ENCODE peak calls at places on chromosomes 5 and 9, in seven cellular contexts. F, T, N, E, I, H and G are unnamed samples. For H3K9me3, the result is how much of the 10 kb centered on the place peaks cover.

GRCh38 chr9:89419978-89420394 is 77.9 kb downstream of the SEMA4D start:
- DNase-seq in F (no peak), T (no peak), N (no peak), E (no peak), I (no peak), H (peak), G (no peak)

GRCh38 chr5:60205071-60205470 is 311.5 kb upstream of the PDE4D start:
- DNase-seq in F (no peak), T (no peak), N (no peak), E (no peak), I (no peak), H (no peak), G (no peak)

GRCh38 chr5:111461261-111461671 is 51.1 kb downstream of the STARD4 start:
- DNase-seq in F (no peak), T (no peak), N (no peak), E (no peak), I (peak), H (no peak), G (no peak)

GRCh38 chr5:34756781-34757624 is 82.0 kb upstream of the TTC23L start:
- DNase-seq in F (no peak), T (no peak), N (no peak), E (no peak), I (no peak), H (no peak), G (no peak)

GRCh38 chr9:42852133-42852532 is 668.7 kb downstream of the SPATA31A6 start:
- DNase-seq in F (no peak), T (no peak), N (no peak), E (no peak), I (peak), H (no peak), G (no peak)

GRCh38 chr9:37902804-37903580 is 935 bp downstream of the SLC25A51 start:
- DNase-seq in F (no peak), T (no peak), N (no peak), E (peak), I (no peak), H (peak), G (no peak)

GRCh38 chr5:174945853-174946252 is 221.5 kb downstream of the MSX2 start:
- DNase-seq in F (no peak), T (no peak), N (no peak), E (no peak), I (no peak), H (no peak), G (no peak)

GRCh38 chr5:172723508-172723907 is 47.5 kb downstream of the DUSP1 start:
- DNase-seq in F (no peak), T (no peak), N (no peak), E (no peak), I (no peak), H (no peak), G (no peak)

GRCh38 chr9:90996154-90996788 is 194.7 kb downstream of the SYK start:
- DNase-seq in F (no peak), T (no peak), N (no peak), E (no peak), I (no peak), H (no peak), G (no peak)

GRCh38 chr5:175590471-175590881 is 67.4 kb upstream of the HRH2 start:
- DNase-seq in F (no peak), T (no peak), N (peak), E (no peak), I (no peak), H (no peak), G (no peak)

GRCh38 chr9:83280259-83280658 is 217.3 kb upstream of the RASEF start:
- DNase-seq in F (no peak), T (no peak), N (no peak), E (no peak), I (no peak), H (no peak), G (no peak)

GRCh38 chr9:116154334-116154975 is 864 bp downstream of the PAPPA start:
- DNase-seq in F (no peak), T (no peak), N (no peak), E (no peak), I (peak), H (peak), G (no peak)

GRCh38 chr9:117448066-117448465 is 33.2 kb upstream of the ASTN2 start:
- DNase-seq in F (no peak), T (no peak), N (peak), E (no peak), I (no peak), H (no peak), G (no peak)

GRCh38 chr9:36401179-36401740 is 1.2 kb upstream of the RNF38 start:
- DNase-seq in F (no peak), T (peak), N (peak), E (peak), I (peak), H (no peak), G (peak)

GRCh38 chr9:135282001-135282731 is 194.7 kb downstream of the OLFM1 start:
- DNase-seq in F (peak), T (peak), N (no peak), E (no peak), I (peak), H (no peak), G (no peak)

GRCh38 chr9:71681708-71682268 is 86.5 kb downstream of the CEMIP2 start:
- DNase-seq in F (no peak), T (peak), N (peak), E (no peak), I (peak), H (no peak), G (no peak)

GRCh38 chr5:149745-150450 is 41.4 kb upstream of the LRRC14B start:
- DNase-seq in F (no peak), T (no peak), N (peak), E (no peak), I (no peak), H (no peak), G (no peak)

GRCh38 chr5:12655675-12656074 is 751.4 kb upstream of the CTNND2 start:
- DNase-seq in F (no peak), T (no peak), N (no peak), E (no peak), I (no peak), H (no peak), G (no peak)

GRCh38 chr9:90562229-90562628 is 80.4 kb downstream of the DIRAS2 start:
- DNase-seq in F (no peak), T (no peak), N (no peak), E (no peak), I (no peak), H (no peak), G (no peak)

GRCh38 chr5:74243634-74244033 is 396.9 kb downstream of the ENC1 start:
- DNase-seq in F (no peak), T (no peak), N (peak), E (no peak), I (no peak), H (no peak), G (no peak)

GRCh38 chr5:50717615-50718014 is 51.2 kb downstream of the PARP8 start:
- DNase-seq in F (no peak), T (no peak), N (no peak), E (no peak), I (no peak), H (no peak), G (no peak)

GRCh38 chr5:107567901-107568671 is 102.7 kb downstream of the EFNA5 start:
- DNase-seq in F (no peak), T (no peak), N (no peak), E (no peak), I (no peak), H (no peak), G (no peak)

GRCh38 chr9:110148384-110148783 is 59.6 kb downstream of the C9orf152 start:
- DNase-seq in F (no peak), T (no peak), N (no peak), E (no peak), I (no peak), H (peak), G (no peak)

GRCh38 chr5:120504057-120504456 is 40.0 kb downstream of the PRR16 start:
- DNase-seq in F (no peak), T (no peak), N (no peak), E (no peak), I (no peak), H (no peak), G (no peak)

GRCh38 chr5:135239461-135240282 is 159.4 kb downstream of the MACROH2A1 start:
- DNase-seq in F (no peak), T (no peak), N (no peak), E (no peak), I (no peak), H (peak), G (no peak)

GRCh38 chr5:56812110-56812509 is 3.2 kb upstream of the MAP3K1 start:
- DNase-seq in F (no peak), T (no peak), N (peak), E (peak), I (no peak), H (no peak), G (no peak)

GRCh38 chr5:52582313-52582712 is 205.4 kb upstream of the ITGA1 start:
- DNase-seq in F (no peak), T (no peak), N (no peak), E (no peak), I (peak), H (no peak), G (no peak)

GRCh38 chr5:54357371-54358058 is 47.1 kb upstream of the ARL15 start:
- DNase-seq in F (no peak), T (no peak), N (no peak), E (no peak), I (no peak), H (no peak), G (no peak)

GRCh38 chr9:76798527-76798926 is 34.3 kb downstream of the PCA3 start:
- DNase-seq in F (no peak), T (no peak), N (no peak), E (no peak), I (no peak), H (no peak), G (no peak)

GRCh38 chr5:161051920-161052500 is 200.0 kb upstream of the ATP10B start:
- DNase-seq in F (no peak), T (no peak), N (no peak), E (no peak), I (no peak), H (no peak), G (no peak)

DNA sequence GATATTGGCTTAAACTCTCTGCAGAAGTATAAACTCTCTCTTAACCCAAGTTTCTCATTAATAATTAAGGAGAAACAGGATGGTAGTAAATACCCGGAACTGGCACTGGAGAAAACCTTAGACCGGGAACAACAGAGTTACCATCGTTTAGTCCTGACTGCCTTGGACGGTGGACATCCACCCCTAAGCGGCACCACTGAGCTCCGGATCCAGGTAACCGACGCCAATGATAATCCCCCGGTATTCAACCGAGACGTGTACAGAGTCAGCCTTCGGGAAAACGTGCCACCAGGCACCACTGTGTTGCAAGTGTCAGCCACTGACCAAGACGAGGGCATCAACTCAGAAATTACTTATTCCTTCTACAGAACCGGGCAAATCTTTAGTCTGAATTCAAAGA is 861 bp downstream of the PCDHGB5 start:
- DNase-seq in F (no peak), T (no peak), N (no peak), E (no peak), I (no peak), H (no peak), G (no peak)
- H3K9me3 ChIP-seq in F (half or more), T (under half), N (under half), E (under half), I (under half), H (under half), G (under half)

GRCh38 chr5:14166437-14166836 is 23.3 kb downstream of the TRIO start:
- DNase-seq in F (no peak), T (no peak), N (no peak), E (no peak), I (no peak), H (no peak), G (no peak)

GRCh38 chr5:14165375-14166091 is 22.4 kb downstream of the TRIO start:
- DNase-seq in F (no peak), T (peak), N (peak), E (no peak), I (no peak), H (no peak), G (no peak)

GRCh38 chr5:14161825-14162556 is 18.8 kb downstream of the TRIO start:
- DNase-seq in F (no peak), T (no peak), N (no peak), E (no peak), I (no peak), H (no peak), G (no peak)

GRCh38 chr5:14164764-14165163 is 21.6 kb downstream of the TRIO start:
- DNase-seq in F (no peak), T (no peak), N (no peak), E (no peak), I (no peak), H (no peak), G (no peak)

GRCh38 chr5:14164164-14164720 is 21.1 kb downstream of the TRIO start:
- DNase-seq in F (no peak), T (no peak), N (no peak), E (no peak), I (no peak), H (no peak), G (no peak)
- H3K9me3 ChIP-seq in F (under half), T (under half), N (under half), E (under half), I (under half), H (under half), G (under half)

DNA sequence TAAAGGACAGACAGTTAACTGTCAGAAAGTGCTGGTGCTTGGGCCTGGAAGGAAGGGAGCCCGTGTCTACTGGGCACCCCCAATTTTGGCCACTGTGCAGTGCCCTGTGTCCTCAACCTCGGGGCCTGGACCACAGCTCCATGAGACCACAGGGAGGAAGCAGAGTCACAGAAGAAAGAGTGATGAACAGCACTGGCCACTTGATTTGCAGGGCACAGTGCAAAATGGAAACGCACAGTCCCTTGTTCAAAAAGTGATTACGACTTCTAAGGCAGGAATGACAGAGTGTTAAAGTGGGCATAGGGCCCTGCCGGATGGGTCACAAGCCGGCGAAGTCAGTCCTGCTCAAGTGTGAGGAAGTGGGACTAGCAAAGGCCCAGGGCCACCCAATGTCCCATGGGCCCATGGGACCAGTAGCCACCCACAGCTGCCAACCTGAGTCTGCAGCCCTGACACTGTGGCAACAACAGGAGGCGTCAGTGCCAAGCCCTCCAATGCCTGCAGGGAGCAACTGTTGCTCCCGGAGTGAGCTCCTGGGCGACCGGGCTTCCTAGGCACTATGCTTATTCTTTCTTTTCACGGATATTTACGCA is 85.4 kb downstream of the ADAMTS2 start:
- DNase-seq in F (no peak), T (no peak), N (no peak), E (no peak), I (no peak), H (peak), G (no peak)
- H3K9me3 ChIP-seq in F (under half), T (under half), N (under half), E (under half), I (under half), H (under half), G (under half)

DNA sequence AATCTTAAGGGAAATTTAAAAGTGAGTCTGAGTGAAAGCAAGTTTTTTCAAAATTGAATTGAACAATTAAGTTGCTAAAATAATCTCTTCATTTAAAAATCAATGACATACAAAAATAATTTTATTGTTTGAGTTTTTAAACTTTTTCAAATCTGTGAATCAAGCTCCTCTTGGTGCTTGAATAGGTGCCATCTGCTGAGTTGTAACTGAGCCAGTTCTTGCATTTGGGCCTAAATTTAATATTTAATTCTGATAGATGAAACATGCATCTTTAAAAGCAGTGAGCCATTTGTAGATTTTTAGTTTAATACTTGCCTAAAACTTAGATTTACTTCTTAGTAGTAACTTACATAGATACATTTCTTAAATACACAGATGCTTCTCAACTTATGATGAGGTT is 31.8 kb downstream of the SPATA31D1 start:
- DNase-seq in F (no peak), T (no peak), N (no peak), E (no peak), I (no peak), H (no peak), G (no peak)
- H3K9me3 ChIP-seq in F (under half), T (under half), N (under half), E (under half), I (under half), H (under half), G (under half)

GRCh38 chr5:3278643-3279042 is 317.0 kb upstream of the IRX1 start:
- DNase-seq in F (no peak), T (no peak), N (no peak), E (no peak), I (no peak), H (no peak), G (no peak)

GRCh38 chr5:3282841-3283240 is 312.8 kb upstream of the IRX1 start:
- DNase-seq in F (no peak), T (no peak), N (no peak), E (no peak), I (no peak), H (no peak), G (no peak)

GRCh38 chr5:3281346-3281745 is 314.3 kb upstream of the IRX1 start:
- DNase-seq in F (no peak), T (no peak), N (no peak), E (no peak), I (no peak), H (no peak), G (no peak)

GRCh38 chr5:3276891-3277290 is 318.7 kb upstream of the IRX1 start:
- DNase-seq in F (no peak), T (no peak), N (no peak), E (no peak), I (no peak), H (no peak), G (no peak)

GRCh38 chr5:3277590-3278196 is 317.9 kb upstream of the IRX1 start:
- DNase-seq in F (no peak), T (no peak), N (no peak), E (no peak), I (no peak), H (no peak), G (no peak)
- H3K9me3 ChIP-seq in F (under half), T (under half), N (under half), E (under half), I (under half), H (under half), G (under half)

DNA sequence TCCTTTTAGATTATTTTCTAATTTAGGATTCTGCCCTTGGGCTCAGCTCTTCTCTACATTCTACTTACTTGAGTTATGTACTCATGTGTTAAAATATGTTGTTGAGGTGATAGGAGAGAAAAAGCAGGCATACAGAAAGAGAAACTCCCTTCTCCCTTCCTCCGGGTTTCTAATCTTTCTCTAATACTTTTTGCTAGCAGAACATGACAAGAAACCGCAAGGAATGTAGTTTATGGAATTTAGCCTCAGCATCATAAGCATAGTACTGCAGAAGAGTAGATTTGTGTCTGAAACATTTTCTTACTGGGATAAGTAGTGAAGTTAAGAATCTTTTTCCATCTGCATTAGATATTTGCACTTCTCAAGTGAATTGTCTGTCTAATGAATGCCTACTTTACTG is 139.5 kb upstream of the CYLC2 start:
- DNase-seq in F (no peak), T (no peak), N (no peak), E (no peak), I (peak), H (no peak), G (no peak)
- H3K9me3 ChIP-seq in F (under half), T (under half), N (under half), E (under half), I (under half), H (under half), G (under half)